ENCODE peak calls at places on chromosomes 6 and 20, in seven cellular contexts. B, L, Q, D, H, X and M are unnamed samples.

GRCh38 chr20:44959082-44959895 is 908 bp downstream of the TOMM34 start:
- DNase-seq in L (no peak), Q (peak; percentile 49), D (no peak), H (no peak), X (peak; percentile 29), B (no peak), M (peak; percentile 66)

GRCh38 chr6:72820153-72820552 is 198.3 kb downstream of the KCNQ5 start:
- DNase-seq in B (no peak), X (no peak), H (no peak), L (no peak), D (no peak), Q (no peak), M (no peak)

GRCh38 chr6:19697744-19698290 is 139.4 kb upstream of the ID4 start:
- DNase-seq in X (no peak), Q (peak; percentile 55), L (no peak), D (no peak), B (no peak), H (no peak), M (no peak)

GRCh38 chr20:9397928-9398327 is 116.5 kb upstream of the LAMP5 start:
- DNase-seq in D (no peak), L (no peak), Q (no peak), B (no peak), H (no peak), X (no peak), M (no peak)

GRCh38 chr6:17705428-17705777 is 1.3 kb downstream of the NUP153 start:
- DNase-seq in L (no peak), B (peak; percentile 61), X (peak; percentile 68), H (peak; percentile 21), D (no peak), Q (no peak), M (peak; percentile 42)

GRCh38 chr20:51382986-51383821 is 159.3 kb downstream of the NFATC2 start:
- DNase-seq in H (no peak), B (no peak), L (no peak), D (no peak), X (peak; percentile 77), Q (no peak), M (no peak)

GRCh38 chr6:42569102-42570028 is 5.5 kb downstream of the UBR2 start:
- DNase-seq in H (no peak), Q (peak; percentile 83), L (no peak), D (no peak), X (no peak), B (no peak), M (no peak)

GRCh38 chr6:128567029-128567428 is 46.6 kb upstream of the PTPRK start:
- DNase-seq in L (no peak), B (no peak), X (no peak), D (no peak), Q (peak; percentile 3), H (no peak), M (no peak)

GRCh38 chr20:15339264-15339663 is 1001.9 kb upstream of the FLRT3 start:
- DNase-seq in B (no peak), X (no peak), L (no peak), Q (no peak), H (no peak), D (no peak), M (no peak)

GRCh38 chr6:156167289-156168076 is 609.7 kb upstream of the ARID1B start:
- DNase-seq in D (no peak), L (no peak), X (no peak), Q (no peak), H (no peak), B (no peak), M (peak; percentile 39)

GRCh38 chr20:24952376-24953203 is 3.5 kb downstream of the CST7 start:
- DNase-seq in B (no peak), D (peak; percentile 93), H (no peak), X (no peak), L (no peak), Q (no peak), M (no peak)

GRCh38 chr6:33885121-33886057 is 81.6 kb upstream of the MLN start:
- DNase-seq in H (peak; percentile 59), D (no peak), X (no peak), L (peak; percentile 27), Q (peak; percentile 37), B (no peak), M (no peak)

GRCh38 chr20:30815577-30816181 is 441.8 kb upstream of the DEFB115 start:
- DNase-seq in L (no peak), Q (no peak), H (no peak), X (no peak), D (no peak), B (no peak), M (no peak)

GRCh38 chr6:4948781-4949450 is 54.9 kb downstream of the RPP40 start:
- DNase-seq in X (no peak), H (no peak), Q (no peak), D (no peak), B (no peak), L (no peak), M (peak; percentile 30)

GRCh38 chr6:125481056-125481455 is 179.3 kb upstream of the HDDC2 start:
- DNase-seq in H (no peak), X (no peak), Q (no peak), D (no peak), B (no peak), L (no peak), M (no peak)

DNA sequence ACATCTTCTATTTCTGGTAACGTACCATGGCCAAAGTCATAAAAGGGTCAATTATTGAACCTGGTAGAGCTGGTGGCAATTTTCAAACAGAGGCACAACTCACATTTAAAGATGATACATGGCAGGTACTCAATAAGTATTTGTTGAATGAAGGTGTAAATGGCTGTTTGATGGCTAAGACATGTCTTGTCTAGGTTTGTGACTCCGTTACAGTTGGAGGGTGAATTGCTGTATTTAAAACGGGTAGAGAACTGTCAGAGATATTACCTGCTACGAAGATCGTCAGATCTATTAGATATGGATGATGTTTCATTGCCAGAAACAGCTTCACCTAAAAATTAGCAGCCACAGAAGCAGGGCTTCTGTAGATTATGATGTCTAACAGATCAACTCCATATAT is 601.9 kb downstream of the PRKN start:
- DNase-seq in Q (no peak), L (no peak), X (no peak), D (no peak), H (no peak), B (no peak), M (no peak)
- H3K9me3 ChIP-seq in Q (no peaks in the 10 kb centered on the region), L (no peaks in the 10 kb centered on the region), X (no peaks in the 10 kb centered on the region), D (no peaks in the 10 kb centered on the region), H (no peaks in the 10 kb centered on the region), B (peaks cover 2% of the 10 kb centered on the region), M (no peaks in the 10 kb centered on the region)

GRCh38 chr6:15513801-15514711 is 148.8 kb downstream of the DTNBP1 start:
- DNase-seq in Q (no peak), B (no peak), L (no peak), D (no peak), X (no peak), H (no peak), M (peak; percentile 77)

GRCh38 chr6:15515226-15515625 is 147.6 kb downstream of the DTNBP1 start:
- DNase-seq in Q (no peak), X (no peak), H (no peak), D (no peak), L (no peak), B (no peak), M (no peak)

GRCh38 chr6:15512126-15512525 is 150.7 kb downstream of the DTNBP1 start:
- DNase-seq in X (no peak), D (no peak), Q (no peak), B (peak; percentile 57), L (no peak), H (no peak), M (no peak)

GRCh38 chr6:15511248-15512125 is 151.3 kb downstream of the DTNBP1 start:
- DNase-seq in B (no peak), D (no peak), L (peak; percentile 95), X (no peak), H (no peak), Q (no peak), M (peak; percentile 81)

GRCh38 chr6:15513131-15513771 is 149.6 kb downstream of the DTNBP1 start:
- DNase-seq in X (no peak), L (no peak), B (no peak), H (no peak), Q (no peak), D (no peak), M (no peak)
- H3K4me1 ChIP-seq in X (no peaks in the 10 kb centered on the region), L (peaks cover 42% of the 10 kb centered on the region), B (peaks cover 43% of the 10 kb centered on the region), H (no peaks in the 10 kb centered on the region), Q (peaks cover 19% of the 10 kb centered on the region), D (no peaks in the 10 kb centered on the region), M (peaks cover 6% of the 10 kb centered on the region)

GRCh38 chr6:2817778-2818443 is 23.8 kb downstream of the SERPINB1 start:
- DNase-seq in D (no peak), H (no peak), L (no peak), X (no peak), B (no peak), Q (peak; percentile 64), M (no peak)

GRCh38 chr6:2818593-2818992 is 23.1 kb downstream of the SERPINB1 start:
- DNase-seq in X (peak; percentile 72), L (no peak), H (no peak), Q (peak; percentile 49), B (no peak), D (no peak), M (no peak)

GRCh38 chr6:2821554-2821953 is 20.1 kb downstream of the SERPINB1 start:
- DNase-seq in H (no peak), Q (no peak), X (no peak), L (no peak), D (no peak), B (no peak), M (no peak)

GRCh38 chr6:2819115-2819514 is 22.5 kb downstream of the SERPINB1 start:
- DNase-seq in L (no peak), Q (no peak), B (no peak), X (no peak), D (no peak), H (no peak), M (no peak)

GRCh38 chr6:2819891-2820814 is 21.5 kb downstream of the SERPINB1 start:
- DNase-seq in L (no peak), X (no peak), D (no peak), B (no peak), Q (no peak), H (no peak), M (no peak)
- H3K9me3 ChIP-seq in L (peaks cover 12% of the 10 kb centered on the region), X (no peaks in the 10 kb centered on the region), D (peaks cover 10% of the 10 kb centered on the region), B (peaks cover 7% of the 10 kb centered on the region), Q (peaks cover 6% of the 10 kb centered on the region), H (peaks cover 7% of the 10 kb centered on the region), M (no peaks in the 10 kb centered on the region)

DNA sequence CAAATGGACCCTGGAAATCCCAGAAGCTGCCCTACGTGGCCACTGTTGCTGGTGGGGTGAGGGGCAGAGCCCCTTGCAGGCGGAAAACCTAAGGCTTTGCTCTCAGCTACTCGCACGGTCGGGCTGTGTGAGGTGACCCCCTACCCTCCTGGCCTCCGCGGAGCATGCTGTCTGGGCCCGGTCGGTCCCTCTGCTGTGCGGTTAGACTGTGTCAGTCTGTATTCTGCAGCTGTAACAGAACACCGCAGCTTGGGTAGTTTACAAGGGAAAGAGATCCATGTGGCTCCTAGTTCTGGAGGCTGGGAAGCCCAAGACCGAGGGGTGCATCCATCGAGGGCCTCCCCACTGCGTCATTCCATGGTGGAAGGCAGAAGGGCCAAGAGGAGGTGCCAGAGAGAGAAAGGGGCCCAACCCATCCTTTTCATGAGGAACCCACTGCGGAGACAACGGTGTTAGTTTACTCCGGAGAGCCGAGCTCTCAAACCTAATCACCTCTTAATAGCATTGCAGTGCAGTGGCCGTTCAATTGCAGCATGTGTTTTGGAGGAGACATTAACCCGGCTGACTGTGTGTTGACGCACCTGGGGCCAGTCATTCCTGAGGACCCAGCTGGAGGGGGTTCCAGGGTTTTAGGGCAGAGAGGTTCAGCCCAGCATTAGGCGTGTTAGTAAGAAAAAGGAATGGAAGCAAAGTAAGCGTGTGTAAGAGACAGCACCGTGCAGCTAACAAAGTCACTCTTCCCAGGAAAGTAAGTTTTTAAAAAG is 18.3 kb downstream of the COL9A3 start:
- DNase-seq in X (no peak), D (no peak), L (no peak), Q (no peak), B (no peak), H (no peak), M (no peak)
- H3K4me1 ChIP-seq in X (peaks cover 27% of the 10 kb centered on the region), D (peaks cover 26% of the 10 kb centered on the region), L (no peaks in the 10 kb centered on the region), Q (no peaks in the 10 kb centered on the region), B (peaks cover 61% of the 10 kb centered on the region), H (peaks cover 21% of the 10 kb centered on the region), M (no peaks in the 10 kb centered on the region)